ENCODE peak calls at places on chromosomes 12 and 14, in six cellular contexts. F is psoas muscle, G is breast epithelium, R is thoracic aorta, M is ovary, V is transverse colon. E is an unnamed sample.

GRCh38 chr12:46209165-46209564 is 59.7 kb downstream of the SLC38A1 start:
- DNase-seq in F (no peak), G (no peak), M (no peak), V (no peak), R (no peak), E (no peak)

GRCh38 chr12:23083267-23083666 is 458.3 kb downstream of the ETNK1 start:
- DNase-seq in G (no peak), R (no peak), F (no peak), M (no peak), V (no peak), E (no peak)

GRCh38 chr14:74204481-74204880 is 34.8 kb upstream of the VSX2 start:
- DNase-seq in F (no peak), V (no peak), M (no peak), G (no peak), R (no peak), E (no peak)

GRCh38 chr12:9760699-9761406 is at the start of gene CD69:
- DNase-seq in M (no peak), R (no peak), F (no peak), G (no peak), V (peak; percentile 71), E (no peak)

GRCh38 chr14:104313674-104314073 is 175.3 kb downstream of the KIF26A start:
- DNase-seq in M (no peak), F (no peak), V (no peak), G (peak; percentile 10), R (no peak), E (peak; percentile 6)

GRCh38 chr14:102622262-102622885 is 29.9 kb downstream of the RCOR1 start:
- DNase-seq in F (no peak), V (peak; percentile 14), G (no peak), M (no peak), R (no peak), E (no peak)

GRCh38 chr12:55816876-55817351 is 610 bp downstream of the SARNP start:
- DNase-seq in F (no peak), V (no peak), R (no peak), M (no peak), G (no peak), E (no peak)

GRCh38 chr14:53278602-53279506 is 125.7 kb upstream of the DDHD1 start:
- DNase-seq in G (no peak), F (no peak), V (no peak), M (no peak), R (no peak), E (no peak)

GRCh38 chr14:64812412-64812811 is 67.3 kb downstream of the SPTB start:
- DNase-seq in G (no peak), M (no peak), R (no peak), V (peak; percentile 80), F (peak; percentile 52), E (peak; percentile 71)

GRCh38 chr14:70909788-70910614 is 2.7 kb downstream of the PCNX1 start:
- DNase-seq in F (no peak), G (no peak), M (no peak), V (no peak), R (no peak), E (no peak)

GRCh38 chr14:76491172-76491930 is 115.4 kb downstream of the ESRRB start:
- DNase-seq in R (no peak), G (no peak), F (no peak), M (no peak), V (no peak), E (no peak)

GRCh38 chr14:39884091-39884490 is 451.9 kb upstream of the FBXO33 start:
- DNase-seq in F (no peak), V (no peak), M (no peak), R (no peak), G (no peak), E (peak; percentile 38)

DNA sequence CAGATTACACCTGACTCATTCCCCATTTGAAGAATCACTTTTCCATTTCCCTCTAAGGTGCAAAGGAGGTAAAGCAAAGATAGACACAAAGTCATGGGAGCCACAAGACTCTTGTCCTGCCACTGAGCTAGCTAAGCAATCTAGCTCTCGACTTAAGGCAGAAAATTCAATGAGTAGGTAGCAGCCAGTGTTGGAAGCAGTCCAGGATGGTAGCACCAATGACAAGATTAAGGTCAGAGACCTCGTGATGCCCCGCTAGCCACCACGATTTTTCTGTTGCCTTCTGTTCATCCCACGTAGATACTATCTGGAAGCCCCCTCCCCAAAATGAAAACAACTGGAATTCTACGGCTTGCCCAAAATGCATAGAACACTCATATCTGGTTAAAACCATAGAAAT is 1.4 kb downstream of the VAMP1 start:
- DNase-seq in V (no peak), M (no peak), R (no peak), F (no peak), G (no peak), E (no peak)
- H3K4me3 ChIP-seq in V (peak overlapping the region; percentile 59), M (no peak overlapping the region), R (peak overlapping the region; percentile 84), F (peak overlapping the region; percentile 91), G (no peak overlapping the region), E (no peak overlapping the region)

DNA sequence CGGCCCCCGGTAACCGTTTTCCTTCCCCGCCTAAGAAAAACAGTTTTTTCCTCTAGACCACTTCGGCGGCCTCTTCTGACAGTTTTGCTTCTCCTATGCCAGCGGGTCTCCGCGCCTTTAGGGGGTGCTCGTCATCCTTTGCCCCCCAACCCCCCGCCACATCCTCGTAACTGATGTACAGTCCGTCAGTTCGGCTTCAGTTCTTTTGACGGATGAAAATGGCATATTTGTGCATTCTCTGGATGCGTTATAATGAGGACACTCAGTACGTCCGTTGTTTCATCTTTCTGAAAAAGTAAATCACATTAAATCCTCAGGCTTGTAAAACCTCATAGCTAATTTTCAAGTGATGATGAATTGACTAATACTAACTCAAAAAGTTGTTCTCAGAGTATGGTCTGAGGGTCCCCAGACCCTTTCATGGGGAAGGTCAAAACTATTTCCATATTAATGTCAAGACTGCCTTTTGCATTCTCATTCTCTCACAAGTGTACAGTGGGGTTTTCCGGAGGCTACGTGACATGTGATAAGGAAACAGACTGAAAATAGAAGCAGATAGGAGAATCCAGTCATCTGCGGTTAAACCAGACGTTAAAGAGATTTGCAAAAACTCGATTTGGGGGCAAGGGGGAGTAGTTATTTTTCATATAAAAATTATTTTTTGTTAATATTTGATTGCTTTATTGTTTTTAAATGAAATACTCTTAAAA is 829 bp upstream of the NAP1L1 start:
- DNase-seq in F (no peak), M (no peak), R (no peak), V (no peak), G (no peak), E (no peak)
- TF ChIP-seq CTCF in F (no peak), M (no peak), R (no peak), V (no peak), G (no peak), E (no peak)

GRCh38 chr12:103620395-103620794 is 33.3 kb downstream of the STAB2 start:
- DNase-seq in G (no peak), F (no peak), V (no peak), R (no peak), M (no peak), E (no peak)
- H3K4me3 ChIP-seq in G (no peak overlapping the region), F (no peak overlapping the region), V (no peak overlapping the region), R (no peak overlapping the region), M (no peak overlapping the region), E (no peak overlapping the region)

GRCh38 chr12:112178796-112179195 is 53.4 kb downstream of the TRAFD1 start:
- DNase-seq in M (no peak), F (no peak), G (no peak), R (no peak), V (no peak), E (no peak)

GRCh38 chr12:112182499-112182898 is 57.1 kb downstream of the TRAFD1 start:
- DNase-seq in G (no peak), F (no peak), M (no peak), V (no peak), R (no peak), E (no peak)

GRCh38 chr12:112179341-112179740 is 54.0 kb downstream of the TRAFD1 start:
- DNase-seq in R (no peak), G (no peak), M (no peak), V (no peak), F (no peak), E (no peak)

GRCh38 chr12:112180422-112180821 is 55.1 kb downstream of the TRAFD1 start:
- DNase-seq in G (no peak), M (no peak), F (no peak), V (no peak), R (no peak), E (no peak)

GRCh38 chr12:112179936-112180335 is 54.6 kb downstream of the TRAFD1 start:
- DNase-seq in G (peak; percentile 33), M (no peak), F (no peak), V (no peak), R (no peak), E (no peak)
- TF ChIP-seq CTCF in G (no peak), M (no peak), F (no peak), V (no peak), R (no peak), E (peak; percentile 27)

GRCh38 chr14:80215756-80216581 is 4.7 kb upstream of the DIO2 start:
- DNase-seq in V (peak; percentile 11), M (no peak), F (peak; percentile 34), G (no peak), R (no peak), E (peak; percentile 81)
- H3K4me3 ChIP-seq in V (no peak overlapping the region), M (no peak overlapping the region), F (no peak overlapping the region), G (no peak overlapping the region), R (no peak overlapping the region), E (no peak overlapping the region)

GRCh38 chr14:22594156-22594716 is 3.9 kb upstream of the ABHD4 start:
- DNase-seq in V (no peak), G (no peak), F (no peak), M (no peak), R (no peak), E (no peak)
- TF ChIP-seq CTCF in V (no peak), G (no peak), F (no peak), M (no peak), R (no peak), E (no peak)

DNA sequence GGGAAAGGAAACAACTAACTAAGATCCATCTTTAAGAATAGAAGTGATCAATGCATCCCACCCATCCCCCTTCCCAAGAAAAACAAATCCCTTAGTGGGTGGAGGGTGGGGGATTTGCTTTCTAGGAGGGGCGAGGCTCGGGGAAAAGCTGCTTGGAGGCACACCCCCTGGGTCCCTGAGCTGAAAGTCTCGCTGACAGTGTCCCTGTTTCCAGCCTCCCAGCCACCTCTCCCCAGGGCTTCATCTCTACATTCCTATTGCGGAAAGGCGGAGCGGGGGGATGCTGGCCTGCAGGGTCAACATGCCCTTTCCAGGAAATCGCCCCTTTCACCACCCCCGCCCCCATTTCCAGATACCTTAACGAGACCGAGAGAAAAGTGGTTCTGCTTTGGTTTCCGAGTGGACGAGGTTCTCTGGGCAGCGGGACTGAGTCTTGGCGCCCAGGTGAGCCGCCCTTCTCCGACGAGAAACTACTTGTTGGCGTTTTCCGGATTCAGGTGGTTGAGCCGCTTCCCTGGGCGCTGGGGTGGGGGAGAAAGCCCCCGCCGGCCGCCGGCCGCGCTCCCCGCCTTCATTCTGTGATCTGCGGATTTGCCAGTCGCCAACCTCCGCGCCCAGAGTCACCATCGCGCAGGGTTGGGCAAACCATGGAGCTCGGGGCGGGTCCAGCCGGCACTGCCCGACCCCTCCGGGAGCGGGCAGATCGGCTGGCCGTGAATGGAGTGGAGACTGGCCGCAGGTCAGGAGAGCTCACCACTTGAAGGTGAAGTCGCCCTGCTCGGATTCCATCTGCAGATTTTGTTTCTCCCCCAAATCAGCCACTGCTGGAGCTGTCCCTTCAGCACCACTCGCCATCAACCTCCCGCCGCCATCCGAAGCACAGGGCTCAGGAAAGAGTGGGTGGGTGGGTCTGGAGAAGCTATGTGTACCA is 523 bp downstream of the KCNC2 start:
- DNase-seq in M (no peak), R (no peak), V (no peak), G (no peak), F (peak; percentile 11), E (peak; percentile 26)
- H3K4me3 ChIP-seq in M (no peak overlapping the region), R (peak overlapping the region; percentile 15), V (no peak overlapping the region), G (no peak overlapping the region), F (no peak overlapping the region), E (no peak overlapping the region)

E was measured in Caco-2.